ENCODE peak calls at places on chromosomes 5 and 9, in seven cellular contexts. F is HCT116; T is right atrium auricular region; B is CD8-positive, alpha-beta T cell; V is OCI-LY7; U is CD4-positive, alpha-beta T cell; E is transverse colon. P is an unnamed sample.

GRCh38 chr5:67202830-67203229 is 6.2 kb upstream of the CD180 start:
- DNase-seq in F (no peak), T (no peak), B (no peak), V (no peak), U (no peak), E (no peak), P (no peak)

GRCh38 chr9:126532951-126533910 is 80.5 kb upstream of the LMX1B start:
- DNase-seq in F (no peak), T (no peak), B (no peak), V (peak; percentile 66), U (no peak), E (no peak), P (no peak)

GRCh38 chr9:129609486-129610192 is 11.3 kb downstream of the C9orf50 start:
- DNase-seq in F (no peak), T (no peak), B (peak; percentile 56), V (peak; percentile 17), U (peak; percentile 45), E (peak; percentile 76), P (peak; percentile 55)

GRCh38 chr5:13664377-13664776 is 280.1 kb downstream of the DNAH5 start:
- DNase-seq in F (no peak), T (no peak), B (no peak), V (no peak), U (no peak), E (no peak), P (no peak)

GRCh38 chr5:179265529-179266290 is 79.6 kb downstream of the ADAMTS2 start:
- DNase-seq in F (no peak), T (peak; percentile 97), B (no peak), V (no peak), U (no peak), E (peak; percentile 82), P (peak; percentile 90)

GRCh38 chr5:178194026-178194425 is 6.9 kb upstream of the GMCL2 start:
- DNase-seq in F (no peak), T (no peak), B (no peak), V (no peak), U (no peak), E (no peak), P (no peak)

GRCh38 chr9:129826344-129826743 is 2.4 kb upstream of the TOR1A start:
- DNase-seq in F (no peak), T (no peak), B (no peak), V (no peak), U (no peak), E (no peak), P (no peak)

GRCh38 chr9:126151671-126152050 is 175.0 kb upstream of the MVB12B start:
- DNase-seq in F (no peak), T (peak; percentile 38), B (no peak), V (no peak), U (no peak), E (peak; percentile 21), P (no peak)

GRCh38 chr9:126844085-126844484 is 16.4 kb upstream of the ZBTB34 start:
- DNase-seq in F (no peak), T (no peak), B (no peak), V (no peak), U (no peak), E (no peak), P (no peak)

GRCh38 chr5:176639981-176640380 is 7.3 kb upstream of the TSPAN17 start:
- DNase-seq in F (no peak), T (no peak), B (no peak), V (no peak), U (no peak), E (no peak), P (no peak)

GRCh38 chr5:89473196-89473595 is 590.2 kb upstream of the MEF2C start:
- DNase-seq in F (no peak), T (no peak), B (no peak), V (no peak), U (no peak), E (no peak), P (no peak)

GRCh38 chr9:37969130-37969529 is 65.2 kb upstream of the SLC25A51 start:
- DNase-seq in F (no peak), T (no peak), B (no peak), V (no peak), U (no peak), E (peak; percentile 91), P (peak; percentile 87)

GRCh38 chr9:21802418-21803000 is at the start of gene MTAP:
- DNase-seq in F (peak; percentile 91), T (peak; percentile 90), B (peak; percentile 12), V (peak; percentile 90), U (peak; percentile 35), E (peak; percentile 90), P (peak; percentile 92)

GRCh38 chr5:10457682-10458574 is 16.2 kb downstream of the ROPN1L start:
- DNase-seq in F (no peak), T (no peak), B (no peak), V (no peak), U (no peak), E (no peak), P (no peak)

GRCh38 chr9:107216331-107216730 is 66.7 kb upstream of the RAD23B start:
- DNase-seq in F (no peak), T (no peak), B (no peak), V (no peak), U (no peak), E (no peak), P (no peak)

GRCh38 chr9:107214381-107214780 is 68.7 kb upstream of the RAD23B start:
- DNase-seq in F (no peak), T (no peak), B (no peak), V (no peak), U (no peak), E (no peak), P (no peak)

GRCh38 chr9:107213561-107214028 is 69.5 kb upstream of the RAD23B start:
- DNase-seq in F (peak; percentile 96), T (no peak), B (no peak), V (no peak), U (peak; percentile 1), E (no peak), P (peak; percentile 55)

GRCh38 chr9:107215381-107215780 is 67.7 kb upstream of the RAD23B start:
- DNase-seq in F (peak; percentile 51), T (no peak), B (no peak), V (no peak), U (no peak), E (no peak), P (no peak)

DNA sequence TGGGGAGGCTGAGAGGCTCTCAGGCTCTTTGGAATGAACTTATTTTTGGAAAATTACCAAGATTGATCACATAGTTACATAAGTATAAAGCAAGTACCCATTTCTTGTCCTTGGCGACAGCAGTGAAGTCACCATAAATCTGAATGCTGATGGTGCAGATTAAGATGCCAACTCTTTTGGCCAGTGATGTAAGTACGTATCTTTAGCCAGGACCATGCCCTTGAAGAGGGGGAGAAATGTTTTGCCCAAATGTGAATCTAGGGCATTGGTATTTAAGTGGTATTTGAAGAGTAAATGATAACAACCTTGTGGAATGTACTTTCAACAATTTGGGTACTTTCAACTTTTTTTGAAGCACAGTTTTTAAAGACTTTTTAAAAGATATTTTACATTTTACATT is 68.2 kb upstream of the RAD23B start:
- DNase-seq in F (no peak), T (no peak), B (no peak), V (no peak), U (no peak), E (no peak), P (no peak)
- H3K27ac ChIP-seq in F (peak overlapping the region; percentile 94), T (no peak overlapping the region), B (no peak overlapping the region), V (no peak overlapping the region), U (no peak overlapping the region), E (no peak overlapping the region), P (no peak overlapping the region)

GRCh38 chr5:11467588-11467987 is 436.7 kb downstream of the CTNND2 start:
- DNase-seq in F (no peak), T (no peak), B (no peak), V (no peak), U (no peak), E (no peak), P (no peak)

GRCh38 chr5:11468334-11469039 is 435.8 kb downstream of the CTNND2 start:
- DNase-seq in F (no peak), T (no peak), B (no peak), V (no peak), U (no peak), E (no peak), P (no peak)
- H3K27ac ChIP-seq in F (no peak overlapping the region), T (no peak overlapping the region), B (no peak overlapping the region), V (no peak overlapping the region), U (no peak overlapping the region), E (no peak overlapping the region), P (no peak overlapping the region)

GRCh38 chr5:53089481-53089976 is 20.0 kb downstream of the MOCS2 start:
- DNase-seq in F (no peak), T (no peak), B (no peak), V (no peak), U (no peak), E (no peak), P (no peak)

GRCh38 chr5:53084856-53085255 is 24.7 kb downstream of the MOCS2 start:
- DNase-seq in F (no peak), T (no peak), B (no peak), V (no peak), U (no peak), E (no peak), P (no peak)

GRCh38 chr5:53090229-53090628 is 19.3 kb downstream of the MOCS2 start:
- DNase-seq in F (no peak), T (no peak), B (no peak), V (no peak), U (no peak), E (no peak), P (no peak)

GRCh38 chr5:53087596-53087995 is 22.0 kb downstream of the MOCS2 start:
- DNase-seq in F (no peak), T (no peak), B (no peak), V (no peak), U (no peak), E (no peak), P (no peak)

DNA sequence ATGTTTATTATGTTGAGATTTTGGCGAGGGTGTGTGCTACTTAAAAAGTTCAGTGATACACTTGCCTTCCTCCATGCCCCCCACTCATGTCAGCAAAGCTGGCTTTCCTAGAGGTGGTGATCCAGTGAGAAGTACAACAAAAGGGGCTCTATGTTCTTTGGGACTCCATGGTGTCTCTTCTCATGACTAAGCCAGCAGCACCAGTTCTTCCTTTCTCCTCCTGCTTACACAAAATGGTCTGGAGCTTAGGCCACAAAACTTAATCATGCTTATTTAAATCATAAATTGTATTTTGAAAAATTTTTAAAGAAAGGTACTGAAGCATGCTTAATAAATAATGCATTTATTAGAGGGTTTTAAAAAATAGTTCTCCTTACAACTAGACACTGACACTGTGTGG is 22.4 kb downstream of the MOCS2 start:
- DNase-seq in F (no peak), T (no peak), B (no peak), V (no peak), U (no peak), E (no peak), P (no peak)
- H3K27ac ChIP-seq in F (no peak overlapping the region), T (no peak overlapping the region), B (no peak overlapping the region), V (no peak overlapping the region), U (no peak overlapping the region), E (no peak overlapping the region), P (no peak overlapping the region)

DNA sequence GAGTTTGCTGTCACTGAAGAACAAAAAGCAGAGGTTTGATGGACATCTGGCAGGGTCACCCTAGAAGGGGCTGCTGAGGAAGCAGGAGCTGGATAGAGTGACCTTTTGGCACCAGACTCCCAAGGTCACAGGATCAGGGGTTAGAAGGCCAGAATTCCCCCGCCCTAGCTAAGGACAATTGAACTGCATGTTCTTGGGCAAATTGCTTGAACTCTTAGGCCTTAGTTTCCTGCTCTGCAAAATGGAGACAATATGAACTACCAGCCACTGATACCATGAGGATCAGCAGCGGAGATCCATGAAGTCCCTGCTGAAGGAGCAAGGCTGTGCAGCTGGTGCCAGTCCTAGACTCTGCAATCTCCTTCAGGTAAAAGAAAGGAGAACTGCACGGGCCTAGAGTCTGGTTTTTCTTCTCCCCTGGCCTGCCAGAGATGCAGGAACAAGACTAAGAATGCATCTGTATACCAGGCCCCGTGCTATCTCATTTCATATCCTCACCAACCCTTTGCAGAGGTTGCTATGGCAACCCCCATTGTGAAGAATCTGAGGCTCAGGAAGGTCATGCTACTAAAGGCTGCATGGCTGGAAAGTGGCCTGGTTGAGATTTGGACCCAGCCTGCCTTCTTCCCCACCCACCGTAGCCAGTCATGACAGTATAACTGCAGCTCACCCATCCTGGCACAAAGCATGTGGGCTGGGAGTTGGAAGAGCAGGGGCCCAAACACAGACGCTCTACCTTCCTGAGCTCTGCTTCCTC is 33.7 kb downstream of the CAMK2A start:
- DNase-seq in F (no peak), T (no peak), B (no peak), V (no peak), U (no peak), E (no peak), P (peak; percentile 43)
- H3K27ac ChIP-seq in F (no peak overlapping the region), T (no peak overlapping the region), B (no peak overlapping the region), V (no peak overlapping the region), U (no peak overlapping the region), E (no peak overlapping the region), P (no peak overlapping the region)

P was measured in hepatocyte.